ENCODE peak calls at places on chromosomes 16 and 17, in seven cellular contexts. One of them, this sample, is unnamed.

GRCh38 chr16:83661656-83662055 is 146.1 kb upstream of the HSBP1 start:
- DNase-seq in bronchial epithelial cell: peak
- DNase-seq in Peyer's patch: no peak
- DNase-seq in neural crest cell: no peak
- DNase-seq in OCI-LY7: no peak
- DNase-seq in ovary: no peak
- DNase-seq in Calu3: no peak
- DNase-seq in this sample: no peak

GRCh38 chr17:55286681-55287589 is 22.2 kb downstream of the HLF start:
- DNase-seq in bronchial epithelial cell: peak
- DNase-seq in Peyer's patch: no peak
- DNase-seq in neural crest cell: no peak
- DNase-seq in OCI-LY7: no peak
- DNase-seq in ovary: no peak
- DNase-seq in Calu3: peak
- DNase-seq in this sample: no peak

GRCh38 chr17:46056800-46057304 is 57.8 kb downstream of the STH start:
- DNase-seq in bronchial epithelial cell: peak
- DNase-seq in Peyer's patch: no peak
- DNase-seq in neural crest cell: no peak
- DNase-seq in OCI-LY7: no peak
- DNase-seq in ovary: no peak
- DNase-seq in Calu3: no peak
- DNase-seq in this sample: no peak

GRCh38 chr16:85089485-85089884 is 22.8 kb downstream of the CIBAR2 start:
- DNase-seq in bronchial epithelial cell: peak
- DNase-seq in Peyer's patch: no peak
- DNase-seq in neural crest cell: no peak
- DNase-seq in OCI-LY7: no peak
- DNase-seq in ovary: no peak
- DNase-seq in Calu3: no peak
- DNase-seq in this sample: no peak

GRCh38 chr17:1490643-1491405 is 1.7 kb downstream of the MYO1C start:
- DNase-seq in bronchial epithelial cell: peak
- DNase-seq in Peyer's patch: peak
- DNase-seq in neural crest cell: peak
- DNase-seq in OCI-LY7: peak
- DNase-seq in ovary: peak
- DNase-seq in Calu3: peak
- DNase-seq in this sample: peak

GRCh38 chr17:19746517-19746916 is 1.6 kb downstream of the ALDH3A1 start:
- DNase-seq in bronchial epithelial cell: no peak
- DNase-seq in Peyer's patch: no peak
- DNase-seq in neural crest cell: no peak
- DNase-seq in OCI-LY7: no peak
- DNase-seq in ovary: no peak
- DNase-seq in Calu3: no peak
- DNase-seq in this sample: no peak

GRCh38 chr16:26645629-26646028 is 421.1 kb upstream of the C16orf82 start:
- DNase-seq in bronchial epithelial cell: no peak
- DNase-seq in Peyer's patch: no peak
- DNase-seq in neural crest cell: peak
- DNase-seq in OCI-LY7: peak
- DNase-seq in ovary: no peak
- DNase-seq in Calu3: no peak
- DNase-seq in this sample: no peak

GRCh38 chr16:81237942-81238295 is 570 bp upstream of the BCO1 start:
- DNase-seq in bronchial epithelial cell: no peak
- DNase-seq in Peyer's patch: no peak
- DNase-seq in neural crest cell: no peak
- DNase-seq in OCI-LY7: no peak
- DNase-seq in ovary: no peak
- DNase-seq in Calu3: no peak
- DNase-seq in this sample: no peak

GRCh38 chr16:30473231-30474061 is 904 bp downstream of the ITGAL start:
- DNase-seq in bronchial epithelial cell: no peak
- DNase-seq in Peyer's patch: peak
- DNase-seq in neural crest cell: no peak
- DNase-seq in OCI-LY7: no peak
- DNase-seq in ovary: no peak
- DNase-seq in Calu3: no peak
- DNase-seq in this sample: peak

GRCh38 chr16:87276926-87277325 is 40.3 kb downstream of the C16orf95 start:
- DNase-seq in bronchial epithelial cell: no peak
- DNase-seq in Peyer's patch: no peak
- DNase-seq in neural crest cell: no peak
- DNase-seq in OCI-LY7: no peak
- DNase-seq in ovary: no peak
- DNase-seq in Calu3: no peak
- DNase-seq in this sample: no peak

GRCh38 chr17:17526369-17526768 is 30.2 kb upstream of the RASD1 start:
- DNase-seq in bronchial epithelial cell: no peak
- DNase-seq in Peyer's patch: no peak
- DNase-seq in neural crest cell: no peak
- DNase-seq in OCI-LY7: no peak
- DNase-seq in ovary: peak
- DNase-seq in Calu3: no peak
- DNase-seq in this sample: no peak

GRCh38 chr17:45902892-45903346 is 8.6 kb downstream of the MAPT start:
- DNase-seq in bronchial epithelial cell: no peak
- DNase-seq in Peyer's patch: no peak
- DNase-seq in neural crest cell: no peak
- DNase-seq in OCI-LY7: no peak
- DNase-seq in ovary: no peak
- DNase-seq in Calu3: peak
- DNase-seq in this sample: no peak

GRCh38 chr17:82399030-82399429 is 19.1 kb upstream of the HEXD start:
- DNase-seq in bronchial epithelial cell: no peak
- DNase-seq in Peyer's patch: no peak
- DNase-seq in neural crest cell: no peak
- DNase-seq in OCI-LY7: no peak
- DNase-seq in ovary: no peak
- DNase-seq in Calu3: no peak
- DNase-seq in this sample: no peak

GRCh38 chr16:87648236-87648635 is 45.9 kb downstream of the JPH3 start:
- DNase-seq in bronchial epithelial cell: no peak
- DNase-seq in Peyer's patch: no peak
- DNase-seq in neural crest cell: no peak
- DNase-seq in OCI-LY7: no peak
- DNase-seq in ovary: no peak
- DNase-seq in Calu3: no peak
- DNase-seq in this sample: no peak

GRCh38 chr16:83390759-83391158 is 417.0 kb upstream of the HSBP1 start:
- DNase-seq in bronchial epithelial cell: no peak
- DNase-seq in Peyer's patch: no peak
- DNase-seq in neural crest cell: no peak
- DNase-seq in OCI-LY7: no peak
- DNase-seq in ovary: no peak
- DNase-seq in Calu3: no peak
- DNase-seq in this sample: no peak

GRCh38 chr17:81200695-81201580 is 21.8 kb downstream of the CEP131 start:
- DNase-seq in bronchial epithelial cell: peak
- DNase-seq in Peyer's patch: no peak
- DNase-seq in neural crest cell: peak
- DNase-seq in OCI-LY7: peak
- DNase-seq in ovary: no peak
- DNase-seq in Calu3: peak
- DNase-seq in this sample: peak

GRCh38 chr16:81711609-81712329 is 67.3 kb upstream of the PLCG2 start:
- DNase-seq in bronchial epithelial cell: peak
- DNase-seq in Peyer's patch: no peak
- DNase-seq in neural crest cell: peak
- DNase-seq in OCI-LY7: no peak
- DNase-seq in ovary: peak
- DNase-seq in Calu3: peak
- DNase-seq in this sample: no peak

GRCh38 chr17:63474174-63474913 is 2.5 kb upstream of the ACE start:
- DNase-seq in bronchial epithelial cell: no peak
- DNase-seq in Peyer's patch: no peak
- DNase-seq in neural crest cell: no peak
- DNase-seq in OCI-LY7: no peak
- DNase-seq in ovary: no peak
- DNase-seq in Calu3: no peak
- DNase-seq in this sample: no peak

GRCh38 chr16:35711435-35711834 is 2252.0 kb downstream of the TP53TG3F start:
- DNase-seq in bronchial epithelial cell: no peak
- DNase-seq in Peyer's patch: no peak
- DNase-seq in neural crest cell: no peak
- DNase-seq in OCI-LY7: no peak
- DNase-seq in ovary: no peak
- DNase-seq in Calu3: no peak
- DNase-seq in this sample: no peak

GRCh38 chr16:57147381-57148191 is 38.3 kb downstream of the PSME3IP1 start:
- DNase-seq in bronchial epithelial cell: peak
- DNase-seq in Peyer's patch: no peak
- DNase-seq in neural crest cell: no peak
- DNase-seq in OCI-LY7: peak
- DNase-seq in ovary: no peak
- DNase-seq in Calu3: no peak
- DNase-seq in this sample: no peak

GRCh38 chr17:61997649-61998048 is 67.4 kb downstream of the MED13 start:
- DNase-seq in bronchial epithelial cell: peak
- DNase-seq in Peyer's patch: no peak
- DNase-seq in neural crest cell: no peak
- DNase-seq in OCI-LY7: no peak
- DNase-seq in ovary: no peak
- DNase-seq in Calu3: no peak
- DNase-seq in this sample: no peak

GRCh38 chr17:57284984-57285646 is 28.8 kb downstream of the MSI2 start:
- DNase-seq in bronchial epithelial cell: no peak
- DNase-seq in Peyer's patch: peak
- DNase-seq in neural crest cell: no peak
- DNase-seq in OCI-LY7: peak
- DNase-seq in ovary: peak
- DNase-seq in Calu3: no peak
- DNase-seq in this sample: peak

GRCh38 chr17:16285646-16286008 is 67.6 kb downstream of the CENPV start:
- DNase-seq in bronchial epithelial cell: no peak
- DNase-seq in Peyer's patch: no peak
- DNase-seq in neural crest cell: no peak
- DNase-seq in OCI-LY7: no peak
- DNase-seq in ovary: no peak
- DNase-seq in Calu3: no peak
- DNase-seq in this sample: no peak
- TF ChIP-seq CTCF in bronchial epithelial cell: peak
- TF ChIP-seq CTCF in Peyer's patch: peak
- TF ChIP-seq CTCF in neural crest cell: peak
- TF ChIP-seq CTCF in OCI-LY7: peak
- TF ChIP-seq CTCF in ovary: no peak
- TF ChIP-seq CTCF in Calu3: peak
- TF ChIP-seq CTCF in this sample: peak

GRCh38 chr17:29573558-29573870 is 5.0 kb downstream of the TP53I13 start:
- DNase-seq in bronchial epithelial cell: no peak
- DNase-seq in Peyer's patch: no peak
- DNase-seq in neural crest cell: no peak
- DNase-seq in OCI-LY7: no peak
- DNase-seq in ovary: peak
- DNase-seq in Calu3: no peak
- DNase-seq in this sample: no peak

GRCh38 chr17:29571486-29571882 is 3.0 kb downstream of the TP53I13 start:
- DNase-seq in bronchial epithelial cell: no peak
- DNase-seq in Peyer's patch: peak
- DNase-seq in neural crest cell: no peak
- DNase-seq in OCI-LY7: no peak
- DNase-seq in ovary: no peak
- DNase-seq in Calu3: no peak
- DNase-seq in this sample: no peak

GRCh38 chr17:29573871-29574731 is 5.6 kb downstream of the TP53I13 start:
- DNase-seq in bronchial epithelial cell: no peak
- DNase-seq in Peyer's patch: no peak
- DNase-seq in neural crest cell: no peak
- DNase-seq in OCI-LY7: no peak
- DNase-seq in ovary: peak
- DNase-seq in Calu3: no peak
- DNase-seq in this sample: no peak

GRCh38 chr17:29571883-29572681 is 3.6 kb downstream of the TP53I13 start:
- DNase-seq in bronchial epithelial cell: no peak
- DNase-seq in Peyer's patch: peak
- DNase-seq in neural crest cell: no peak
- DNase-seq in OCI-LY7: no peak
- DNase-seq in ovary: peak
- DNase-seq in Calu3: no peak
- DNase-seq in this sample: no peak

DNA sequence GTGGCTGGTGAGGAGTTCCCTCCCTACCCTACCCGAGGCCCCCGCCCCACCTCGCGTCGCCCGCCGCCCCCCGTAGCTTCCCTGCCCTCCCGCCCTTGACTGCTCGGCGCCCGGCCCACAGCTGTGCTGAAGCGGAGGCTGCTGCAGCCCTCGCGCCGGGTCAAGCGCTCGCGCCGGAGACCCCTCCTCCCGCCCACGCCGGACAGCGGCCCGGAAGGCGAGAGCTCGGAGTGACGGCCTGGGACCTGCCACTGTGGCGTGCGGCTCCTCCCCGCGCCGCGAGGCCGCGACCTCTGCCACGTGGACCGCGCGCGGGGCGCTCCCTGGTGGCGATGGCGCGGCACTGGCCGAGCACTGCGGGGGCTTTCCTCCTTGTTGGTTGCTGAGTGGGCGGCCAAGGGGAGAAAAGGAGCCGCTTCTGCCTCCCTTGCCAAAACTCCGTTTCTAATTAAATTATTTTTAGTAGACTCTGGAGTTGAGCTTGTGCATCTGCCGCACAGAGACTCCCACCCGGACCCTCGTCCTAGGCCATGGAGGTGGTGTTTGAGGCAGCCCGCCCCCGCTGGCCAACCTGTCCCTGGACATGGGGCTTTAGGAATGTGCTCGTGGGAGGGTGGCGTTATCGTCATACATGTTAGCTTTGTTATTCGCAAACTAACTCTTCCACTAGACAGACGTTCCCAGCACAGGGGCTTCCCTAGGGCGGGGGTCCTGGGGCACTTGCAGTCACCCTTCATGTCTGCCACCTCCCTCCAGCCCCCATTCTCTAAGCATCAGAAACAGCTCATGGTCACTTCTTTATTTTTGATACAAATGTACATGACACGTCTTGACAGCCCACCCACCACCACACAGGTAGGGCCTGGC is 4.4 kb downstream of the TP53I13 start:
- DNase-seq in bronchial epithelial cell: no peak
- DNase-seq in Peyer's patch: peak
- DNase-seq in neural crest cell: peak
- DNase-seq in OCI-LY7: peak
- DNase-seq in ovary: peak
- DNase-seq in Calu3: no peak
- DNase-seq in this sample: peak
- TF ChIP-seq CTCF in bronchial epithelial cell: peak
- TF ChIP-seq CTCF in Peyer's patch: peak
- TF ChIP-seq CTCF in neural crest cell: peak
- TF ChIP-seq CTCF in OCI-LY7: peak
- TF ChIP-seq CTCF in ovary: peak
- TF ChIP-seq CTCF in Calu3: no peak
- TF ChIP-seq CTCF in this sample: peak

GRCh38 chr17:42096360-42097111 is 1.7 kb downstream of the ZNF385C start:
- DNase-seq in bronchial epithelial cell: no peak
- DNase-seq in Peyer's patch: no peak
- DNase-seq in neural crest cell: no peak
- DNase-seq in OCI-LY7: no peak
- DNase-seq in ovary: no peak
- DNase-seq in Calu3: no peak
- DNase-seq in this sample: no peak
- TF ChIP-seq CTCF in bronchial epithelial cell: no peak
- TF ChIP-seq CTCF in Peyer's patch: no peak
- TF ChIP-seq CTCF in neural crest cell: no peak
- TF ChIP-seq CTCF in OCI-LY7: peak
- TF ChIP-seq CTCF in ovary: no peak
- TF ChIP-seq CTCF in Calu3: no peak
- TF ChIP-seq CTCF in this sample: no peak

GRCh38 chr16:71421911-71422310 is 19.9 kb downstream of the TLE7 start:
- DNase-seq in bronchial epithelial cell: peak
- DNase-seq in Peyer's patch: no peak
- DNase-seq in neural crest cell: peak
- DNase-seq in OCI-LY7: peak
- DNase-seq in ovary: no peak
- DNase-seq in Calu3: peak
- DNase-seq in this sample: peak
- TF ChIP-seq CTCF in bronchial epithelial cell: peak
- TF ChIP-seq CTCF in Peyer's patch: peak
- TF ChIP-seq CTCF in neural crest cell: peak
- TF ChIP-seq CTCF in OCI-LY7: peak
- TF ChIP-seq CTCF in ovary: no peak
- TF ChIP-seq CTCF in Calu3: peak
- TF ChIP-seq CTCF in this sample: peak

This sample was measured in GM10248.